ENCODE peak calls at places on chromosomes 13 and 19, in eight cellular contexts. One of them, this sample, is unnamed.

GRCh38 chr13:110759710-110760109 is 46.2 kb downstream of the ING1 start:
- DNase-seq in GM23338: no peak
- DNase-seq in neural progenitor cell: no peak
- DNase-seq in A549: no peak
- DNase-seq in lung: no peak
- DNase-seq in A673: peak; percentile 22
- DNase-seq in gastrocnemius medialis: no peak
- DNase-seq in colonic mucosa: no peak
- DNase-seq in this sample: no peak

GRCh38 chr19:33470040-33470330 is 51.6 kb downstream of the PEPD start:
- DNase-seq in neural progenitor cell: no peak
- DNase-seq in A549: no peak
- DNase-seq in GM23338: no peak
- DNase-seq in A673: no peak
- DNase-seq in gastrocnemius medialis: no peak
- DNase-seq in colonic mucosa: no peak
- DNase-seq in lung: no peak
- DNase-seq in this sample: no peak

GRCh38 chr19:1269065-1269477 is at the start of gene CIRBP:
- DNase-seq in GM23338: peak; percentile 100
- DNase-seq in neural progenitor cell: peak; percentile 100
- DNase-seq in A673: peak; percentile 99
- DNase-seq in A549: peak; percentile 81
- DNase-seq in gastrocnemius medialis: peak; percentile 100
- DNase-seq in colonic mucosa: peak; percentile 100
- DNase-seq in lung: peak; percentile 100
- DNase-seq in this sample: peak; percentile 99

GRCh38 chr13:25371608-25372274 is at the start of gene ATP8A2:
- DNase-seq in gastrocnemius medialis: no peak
- DNase-seq in A549: no peak
- DNase-seq in lung: no peak
- DNase-seq in neural progenitor cell: peak; percentile 78
- DNase-seq in GM23338: peak; percentile 58
- DNase-seq in A673: peak; percentile 6
- DNase-seq in colonic mucosa: no peak
- DNase-seq in this sample: no peak

GRCh38 chr13:75437582-75438318 is 44.2 kb downstream of the TBC1D4 start:
- DNase-seq in gastrocnemius medialis: no peak
- DNase-seq in colonic mucosa: no peak
- DNase-seq in A549: no peak
- DNase-seq in lung: no peak
- DNase-seq in neural progenitor cell: peak; percentile 18
- DNase-seq in A673: peak; percentile 78
- DNase-seq in GM23338: no peak
- DNase-seq in this sample: peak; percentile 69

GRCh38 chr13:34748561-34748960 is 193.5 kb upstream of the NBEA start:
- DNase-seq in A549: no peak
- DNase-seq in neural progenitor cell: no peak
- DNase-seq in A673: no peak
- DNase-seq in colonic mucosa: no peak
- DNase-seq in gastrocnemius medialis: no peak
- DNase-seq in GM23338: no peak
- DNase-seq in lung: no peak
- DNase-seq in this sample: no peak

GRCh38 chr19:6238256-6238642 is 41.5 kb downstream of the MLLT1 start:
- DNase-seq in GM23338: no peak
- DNase-seq in A673: no peak
- DNase-seq in gastrocnemius medialis: no peak
- DNase-seq in neural progenitor cell: no peak
- DNase-seq in colonic mucosa: no peak
- DNase-seq in lung: no peak
- DNase-seq in A549: no peak
- DNase-seq in this sample: no peak

GRCh38 chr13:44605275-44605674 is 29.1 kb upstream of the TSC22D1 start:
- DNase-seq in lung: no peak
- DNase-seq in A549: no peak
- DNase-seq in neural progenitor cell: no peak
- DNase-seq in colonic mucosa: no peak
- DNase-seq in A673: no peak
- DNase-seq in GM23338: no peak
- DNase-seq in gastrocnemius medialis: no peak
- DNase-seq in this sample: no peak

GRCh38 chr19:4814625-4815425 is 16.7 kb downstream of the TICAM1 start:
- DNase-seq in colonic mucosa: no peak
- DNase-seq in neural progenitor cell: no peak
- DNase-seq in A549: no peak
- DNase-seq in A673: no peak
- DNase-seq in lung: no peak
- DNase-seq in GM23338: no peak
- DNase-seq in gastrocnemius medialis: no peak
- DNase-seq in this sample: no peak

GRCh38 chr19:36605839-36606478 is 846 bp downstream of the ZNF382 start:
- DNase-seq in colonic mucosa: no peak
- DNase-seq in GM23338: no peak
- DNase-seq in gastrocnemius medialis: no peak
- DNase-seq in neural progenitor cell: no peak
- DNase-seq in A673: peak; percentile 44
- DNase-seq in lung: no peak
- DNase-seq in A549: no peak
- DNase-seq in this sample: no peak

GRCh38 chr19:55677572-55678028 is 2.6 kb downstream of the EPN1 start:
- DNase-seq in A549: no peak
- DNase-seq in neural progenitor cell: no peak
- DNase-seq in GM23338: no peak
- DNase-seq in colonic mucosa: no peak
- DNase-seq in A673: no peak
- DNase-seq in lung: no peak
- DNase-seq in gastrocnemius medialis: no peak
- DNase-seq in this sample: no peak
- H3K4me1 ChIP-seq in A549: peaks cover 35% of the 10 kb centered on the region
- H3K4me1 ChIP-seq in neural progenitor cell: peaks cover 19% of the 10 kb centered on the region
- H3K4me1 ChIP-seq in GM23338: peaks cover 24% of the 10 kb centered on the region
- H3K4me1 ChIP-seq in colonic mucosa: peaks cover 29% of the 10 kb centered on the region
- H3K4me1 ChIP-seq in A673: peaks cover 26% of the 10 kb centered on the region
- H3K4me1 ChIP-seq in lung: peaks cover 8% of the 10 kb centered on the region
- H3K4me1 ChIP-seq in gastrocnemius medialis: peaks cover 31% of the 10 kb centered on the region
- H3K4me1 ChIP-seq in this sample: no peaks in the 10 kb centered on the region

DNA sequence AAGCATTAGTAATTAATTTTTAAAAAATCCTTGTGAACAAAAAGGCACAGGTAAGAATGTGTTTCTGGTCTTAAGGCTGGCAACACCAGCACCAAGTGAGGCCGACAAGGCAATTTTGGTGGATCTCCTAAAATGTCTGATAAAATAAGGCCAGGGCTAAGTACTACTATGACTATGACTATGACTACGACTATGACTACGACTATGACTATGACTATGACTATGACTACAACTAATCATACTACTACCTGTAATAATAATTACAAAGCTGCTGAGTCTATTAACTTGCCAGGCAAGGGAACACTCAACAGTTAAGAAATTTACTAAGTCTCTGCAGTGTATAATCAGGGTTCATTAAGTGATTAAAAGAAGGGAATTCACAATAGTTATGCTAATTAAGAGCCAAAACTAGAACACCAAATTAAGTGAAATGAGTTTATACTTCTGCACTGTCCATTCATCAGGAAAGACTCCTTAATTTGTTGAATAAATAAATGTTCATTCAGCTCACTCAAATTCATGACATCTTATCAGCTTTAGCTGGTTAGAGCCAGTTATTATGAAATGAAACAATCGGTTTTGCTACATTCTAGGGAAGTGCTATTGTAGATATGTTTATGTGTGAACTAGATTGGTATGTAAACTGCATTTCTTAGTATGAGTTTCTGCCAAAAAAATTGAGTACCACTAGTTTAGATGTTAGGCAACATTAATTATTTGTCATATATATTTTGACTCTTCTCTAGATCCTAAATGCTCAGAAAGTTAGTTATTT is 1626.2 kb upstream of the PCDH20 start:
- DNase-seq in A673: no peak
- DNase-seq in A549: no peak
- DNase-seq in colonic mucosa: no peak
- DNase-seq in gastrocnemius medialis: no peak
- DNase-seq in GM23338: no peak
- DNase-seq in neural progenitor cell: no peak
- DNase-seq in lung: no peak
- DNase-seq in this sample: no peak
- H3K4me1 ChIP-seq in A673: no peaks in the 10 kb centered on the region
- H3K4me1 ChIP-seq in A549: no peaks in the 10 kb centered on the region
- H3K4me1 ChIP-seq in colonic mucosa: no peaks in the 10 kb centered on the region
- H3K4me1 ChIP-seq in gastrocnemius medialis: no peaks in the 10 kb centered on the region
- H3K4me1 ChIP-seq in GM23338: peaks cover 3% of the 10 kb centered on the region
- H3K4me1 ChIP-seq in neural progenitor cell: no peaks in the 10 kb centered on the region
- H3K4me1 ChIP-seq in lung: no peaks in the 10 kb centered on the region
- H3K4me1 ChIP-seq in this sample: no peaks in the 10 kb centered on the region

GRCh38 chr19:41877916-41878905 is 1.1 kb downstream of the CD79A start:
- DNase-seq in colonic mucosa: no peak
- DNase-seq in A673: no peak
- DNase-seq in lung: no peak
- DNase-seq in neural progenitor cell: no peak
- DNase-seq in A549: no peak
- DNase-seq in GM23338: no peak
- DNase-seq in gastrocnemius medialis: no peak
- DNase-seq in this sample: no peak

GRCh38 chr19:41876847-41877489 is at the start of gene CD79A:
- DNase-seq in gastrocnemius medialis: no peak
- DNase-seq in A549: no peak
- DNase-seq in colonic mucosa: no peak
- DNase-seq in GM23338: no peak
- DNase-seq in A673: no peak
- DNase-seq in neural progenitor cell: no peak
- DNase-seq in lung: no peak
- DNase-seq in this sample: peak; percentile 61

GRCh38 chr19:41879670-41880328 is 2.7 kb downstream of the CD79A start:
- DNase-seq in colonic mucosa: no peak
- DNase-seq in neural progenitor cell: no peak
- DNase-seq in GM23338: no peak
- DNase-seq in gastrocnemius medialis: no peak
- DNase-seq in A673: peak; percentile 74
- DNase-seq in lung: no peak
- DNase-seq in A549: no peak
- DNase-seq in this sample: no peak

GRCh38 chr19:41879080-41879479 is 2.0 kb downstream of the CD79A start:
- DNase-seq in lung: no peak
- DNase-seq in GM23338: no peak
- DNase-seq in gastrocnemius medialis: no peak
- DNase-seq in A549: no peak
- DNase-seq in A673: no peak
- DNase-seq in neural progenitor cell: no peak
- DNase-seq in colonic mucosa: no peak
- DNase-seq in this sample: no peak

DNA sequence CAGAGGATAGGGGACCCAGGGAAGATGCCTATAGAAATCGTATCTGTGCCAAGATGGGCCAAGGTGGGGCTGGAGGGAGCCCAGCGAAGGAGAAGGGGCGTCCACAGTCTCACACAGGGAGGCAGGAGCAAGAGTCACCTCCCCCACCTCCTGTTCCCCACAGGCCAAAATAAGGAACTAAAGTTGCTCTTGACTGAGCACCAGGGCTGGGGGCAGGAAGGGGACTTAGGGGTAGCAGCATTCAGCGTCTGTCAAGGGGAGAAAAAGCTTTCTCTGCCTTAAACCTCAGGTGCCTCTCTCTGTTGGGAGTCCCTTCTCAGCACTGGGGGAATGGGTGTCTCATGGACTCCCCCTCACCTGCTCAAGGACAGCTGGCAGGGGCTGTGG is 404 bp downstream of the CD79A start:
- DNase-seq in GM23338: no peak
- DNase-seq in gastrocnemius medialis: no peak
- DNase-seq in colonic mucosa: no peak
- DNase-seq in A673: no peak
- DNase-seq in neural progenitor cell: no peak
- DNase-seq in lung: no peak
- DNase-seq in A549: no peak
- DNase-seq in this sample: no peak
- H3K4me1 ChIP-seq in GM23338: peaks cover 4% of the 10 kb centered on the region
- H3K4me1 ChIP-seq in gastrocnemius medialis: no peaks in the 10 kb centered on the region
- H3K4me1 ChIP-seq in colonic mucosa: no peaks in the 10 kb centered on the region
- H3K4me1 ChIP-seq in A673: peaks cover 62% of the 10 kb centered on the region
- H3K4me1 ChIP-seq in neural progenitor cell: no peaks in the 10 kb centered on the region
- H3K4me1 ChIP-seq in lung: peaks cover 2% of the 10 kb centered on the region
- H3K4me1 ChIP-seq in A549: peaks cover 10% of the 10 kb centered on the region
- H3K4me1 ChIP-seq in this sample: no peaks in the 10 kb centered on the region

GRCh38 chr13:67557118-67557517 is 327.0 kb upstream of the PCDH9 start:
- DNase-seq in neural progenitor cell: no peak
- DNase-seq in colonic mucosa: no peak
- DNase-seq in gastrocnemius medialis: no peak
- DNase-seq in A673: no peak
- DNase-seq in GM23338: no peak
- DNase-seq in A549: no peak
- DNase-seq in lung: no peak
- DNase-seq in this sample: no peak

GRCh38 chr13:67557642-67558241 is 327.6 kb upstream of the PCDH9 start:
- DNase-seq in gastrocnemius medialis: no peak
- DNase-seq in neural progenitor cell: no peak
- DNase-seq in A673: peak; percentile 3
- DNase-seq in A549: no peak
- DNase-seq in lung: no peak
- DNase-seq in GM23338: no peak
- DNase-seq in colonic mucosa: no peak
- DNase-seq in this sample: no peak

GRCh38 chr13:67549331-67549730 is 319.2 kb upstream of the PCDH9 start:
- DNase-seq in lung: no peak
- DNase-seq in neural progenitor cell: no peak
- DNase-seq in A673: no peak
- DNase-seq in gastrocnemius medialis: no peak
- DNase-seq in A549: no peak
- DNase-seq in colonic mucosa: no peak
- DNase-seq in GM23338: no peak
- DNase-seq in this sample: peak; percentile 13

GRCh38 chr13:67554296-67554695 is 324.2 kb upstream of the PCDH9 start:
- DNase-seq in gastrocnemius medialis: no peak
- DNase-seq in lung: no peak
- DNase-seq in colonic mucosa: no peak
- DNase-seq in neural progenitor cell: no peak
- DNase-seq in A673: no peak
- DNase-seq in GM23338: no peak
- DNase-seq in A549: no peak
- DNase-seq in this sample: no peak

DNA sequence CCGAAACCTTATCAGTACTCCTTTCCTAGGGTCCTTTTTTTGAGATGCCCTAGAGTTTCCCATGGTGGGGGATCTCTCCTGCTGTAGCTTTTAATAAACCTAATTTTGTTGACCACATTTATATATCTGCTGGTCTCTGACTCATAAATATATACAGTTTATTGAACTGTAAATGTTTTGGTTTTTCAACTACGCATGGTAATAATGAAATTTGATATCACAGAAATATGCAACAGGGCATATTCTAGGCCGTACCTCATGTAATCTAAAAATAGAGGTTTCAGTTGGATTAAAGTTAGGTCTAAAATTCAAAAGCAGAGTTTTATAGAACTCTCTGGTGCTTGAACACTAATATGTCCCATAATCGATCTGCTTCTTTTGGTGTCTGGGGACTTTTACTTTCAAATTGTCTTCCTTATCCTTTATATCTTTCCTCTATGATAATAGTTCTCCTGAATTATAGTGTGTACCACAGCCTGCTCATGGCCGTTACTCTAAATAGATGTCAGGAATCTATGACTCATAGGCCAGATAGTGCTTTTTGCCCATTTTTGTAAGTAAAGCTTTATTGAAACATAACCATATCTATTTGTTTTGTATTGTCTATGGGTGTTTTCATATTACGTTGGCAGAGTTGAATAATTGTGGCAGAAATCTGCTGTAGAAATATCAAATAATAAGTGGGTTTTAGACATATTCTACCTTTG is 324.8 kb upstream of the PCDH9 start:
- DNase-seq in GM23338: no peak
- DNase-seq in A673: no peak
- DNase-seq in gastrocnemius medialis: no peak
- DNase-seq in lung: no peak
- DNase-seq in neural progenitor cell: no peak
- DNase-seq in A549: no peak
- DNase-seq in colonic mucosa: no peak
- DNase-seq in this sample: no peak
- H3K4me1 ChIP-seq in GM23338: no peaks in the 10 kb centered on the region
- H3K4me1 ChIP-seq in A673: no peaks in the 10 kb centered on the region
- H3K4me1 ChIP-seq in gastrocnemius medialis: no peaks in the 10 kb centered on the region
- H3K4me1 ChIP-seq in lung: no peaks in the 10 kb centered on the region
- H3K4me1 ChIP-seq in neural progenitor cell: peaks cover 3% of the 10 kb centered on the region
- H3K4me1 ChIP-seq in A549: no peaks in the 10 kb centered on the region
- H3K4me1 ChIP-seq in colonic mucosa: no peaks in the 10 kb centered on the region
- H3K4me1 ChIP-seq in this sample: peaks cover 5% of the 10 kb centered on the region

This sample was measured in SJCRH30.